ENCODE peak calls at places on chromosomes 16 and 17, in nine cellular contexts. One of them, this sample, is unnamed.

GRCh38 chr17:58352843-58353719 is 1.1 kb upstream of the SUPT4H1 start:
- DNase-seq in GM12865: peak; percentile 72
- DNase-seq in astrocyte of the spinal cord: peak; percentile 39
- DNase-seq in fibroblast of lung: peak; percentile 33
- DNase-seq in astrocyte of the cerebellum: peak; percentile 4
- DNase-seq in keratinocyte: no peak
- DNase-seq in cardiac fibroblast: peak; percentile 43
- DNase-seq in AG04449: no peak
- DNase-seq in mucosa of descending colon: peak; percentile 60
- DNase-seq in this sample: no peak

GRCh38 chr17:15260376-15261062 is 4.6 kb downstream of the PMP22 start:
- DNase-seq in GM12865: peak; percentile 33
- DNase-seq in astrocyte of the spinal cord: peak; percentile 91
- DNase-seq in fibroblast of lung: peak; percentile 91
- DNase-seq in astrocyte of the cerebellum: peak; percentile 77
- DNase-seq in keratinocyte: no peak
- DNase-seq in cardiac fibroblast: peak; percentile 83
- DNase-seq in AG04449: no peak
- DNase-seq in mucosa of descending colon: peak; percentile 85
- DNase-seq in this sample: no peak

GRCh38 chr16:84595052-84595481 is 22.8 kb downstream of the COTL1 start:
- DNase-seq in GM12865: no peak
- DNase-seq in astrocyte of the spinal cord: no peak
- DNase-seq in fibroblast of lung: peak; percentile 52
- DNase-seq in astrocyte of the cerebellum: no peak
- DNase-seq in keratinocyte: no peak
- DNase-seq in cardiac fibroblast: no peak
- DNase-seq in AG04449: no peak
- DNase-seq in mucosa of descending colon: no peak
- DNase-seq in this sample: no peak

GRCh38 chr16:17125671-17126070 is 345.1 kb downstream of the XYLT1 start:
- DNase-seq in GM12865: no peak
- DNase-seq in astrocyte of the spinal cord: peak; percentile 67
- DNase-seq in fibroblast of lung: no peak
- DNase-seq in astrocyte of the cerebellum: peak; percentile 68
- DNase-seq in keratinocyte: no peak
- DNase-seq in cardiac fibroblast: no peak
- DNase-seq in AG04449: no peak
- DNase-seq in mucosa of descending colon: no peak
- DNase-seq in this sample: no peak

GRCh38 chr16:29720703-29721102 is 25.1 kb downstream of the C16orf54 start:
- DNase-seq in GM12865: no peak
- DNase-seq in astrocyte of the spinal cord: no peak
- DNase-seq in fibroblast of lung: no peak
- DNase-seq in astrocyte of the cerebellum: no peak
- DNase-seq in keratinocyte: no peak
- DNase-seq in cardiac fibroblast: no peak
- DNase-seq in AG04449: no peak
- DNase-seq in mucosa of descending colon: no peak
- DNase-seq in this sample: no peak

GRCh38 chr17:33197342-33197741 is 95.8 kb downstream of the ASIC2 start:
- DNase-seq in GM12865: no peak
- DNase-seq in astrocyte of the spinal cord: no peak
- DNase-seq in fibroblast of lung: no peak
- DNase-seq in astrocyte of the cerebellum: no peak
- DNase-seq in keratinocyte: no peak
- DNase-seq in cardiac fibroblast: no peak
- DNase-seq in AG04449: no peak
- DNase-seq in mucosa of descending colon: no peak
- DNase-seq in this sample: no peak

GRCh38 chr16:56869513-56870270 is 4.7 kb downstream of the SLC12A3 start:
- DNase-seq in GM12865: peak; percentile 78
- DNase-seq in astrocyte of the spinal cord: no peak
- DNase-seq in fibroblast of lung: no peak
- DNase-seq in astrocyte of the cerebellum: no peak
- DNase-seq in keratinocyte: no peak
- DNase-seq in cardiac fibroblast: peak; percentile 39
- DNase-seq in AG04449: no peak
- DNase-seq in mucosa of descending colon: no peak
- DNase-seq in this sample: no peak

GRCh38 chr16:56316545-56316944 is 108.8 kb downstream of the AMFR start:
- DNase-seq in GM12865: no peak
- DNase-seq in astrocyte of the spinal cord: no peak
- DNase-seq in fibroblast of lung: no peak
- DNase-seq in astrocyte of the cerebellum: no peak
- DNase-seq in keratinocyte: no peak
- DNase-seq in cardiac fibroblast: no peak
- DNase-seq in AG04449: no peak
- DNase-seq in mucosa of descending colon: no peak
- DNase-seq in this sample: no peak

GRCh38 chr17:27938864-27939263 is 45.7 kb upstream of the LYRM9 start:
- DNase-seq in GM12865: no peak
- DNase-seq in astrocyte of the spinal cord: no peak
- DNase-seq in fibroblast of lung: no peak
- DNase-seq in astrocyte of the cerebellum: no peak
- DNase-seq in keratinocyte: no peak
- DNase-seq in cardiac fibroblast: no peak
- DNase-seq in AG04449: no peak
- DNase-seq in mucosa of descending colon: no peak
- DNase-seq in this sample: no peak

GRCh38 chr17:67007266-67007665 is 37.1 kb upstream of the CACNG1 start:
- DNase-seq in GM12865: no peak
- DNase-seq in astrocyte of the spinal cord: no peak
- DNase-seq in fibroblast of lung: no peak
- DNase-seq in astrocyte of the cerebellum: no peak
- DNase-seq in keratinocyte: no peak
- DNase-seq in cardiac fibroblast: no peak
- DNase-seq in AG04449: no peak
- DNase-seq in mucosa of descending colon: no peak
- DNase-seq in this sample: no peak

GRCh38 chr17:67015001-67015400 is 29.4 kb upstream of the CACNG1 start:
- DNase-seq in GM12865: no peak
- DNase-seq in astrocyte of the spinal cord: no peak
- DNase-seq in fibroblast of lung: no peak
- DNase-seq in astrocyte of the cerebellum: no peak
- DNase-seq in keratinocyte: no peak
- DNase-seq in cardiac fibroblast: no peak
- DNase-seq in AG04449: no peak
- DNase-seq in mucosa of descending colon: no peak
- DNase-seq in this sample: no peak

GRCh38 chr17:67008101-67008500 is 36.3 kb upstream of the CACNG1 start:
- DNase-seq in GM12865: no peak
- DNase-seq in astrocyte of the spinal cord: no peak
- DNase-seq in fibroblast of lung: no peak
- DNase-seq in astrocyte of the cerebellum: no peak
- DNase-seq in keratinocyte: no peak
- DNase-seq in cardiac fibroblast: no peak
- DNase-seq in AG04449: no peak
- DNase-seq in mucosa of descending colon: no peak
- DNase-seq in this sample: no peak

GRCh38 chr17:67013891-67014290 is 30.5 kb upstream of the CACNG1 start:
- DNase-seq in GM12865: no peak
- DNase-seq in astrocyte of the spinal cord: no peak
- DNase-seq in fibroblast of lung: no peak
- DNase-seq in astrocyte of the cerebellum: no peak
- DNase-seq in keratinocyte: no peak
- DNase-seq in cardiac fibroblast: no peak
- DNase-seq in AG04449: no peak
- DNase-seq in mucosa of descending colon: no peak
- DNase-seq in this sample: no peak

DNA sequence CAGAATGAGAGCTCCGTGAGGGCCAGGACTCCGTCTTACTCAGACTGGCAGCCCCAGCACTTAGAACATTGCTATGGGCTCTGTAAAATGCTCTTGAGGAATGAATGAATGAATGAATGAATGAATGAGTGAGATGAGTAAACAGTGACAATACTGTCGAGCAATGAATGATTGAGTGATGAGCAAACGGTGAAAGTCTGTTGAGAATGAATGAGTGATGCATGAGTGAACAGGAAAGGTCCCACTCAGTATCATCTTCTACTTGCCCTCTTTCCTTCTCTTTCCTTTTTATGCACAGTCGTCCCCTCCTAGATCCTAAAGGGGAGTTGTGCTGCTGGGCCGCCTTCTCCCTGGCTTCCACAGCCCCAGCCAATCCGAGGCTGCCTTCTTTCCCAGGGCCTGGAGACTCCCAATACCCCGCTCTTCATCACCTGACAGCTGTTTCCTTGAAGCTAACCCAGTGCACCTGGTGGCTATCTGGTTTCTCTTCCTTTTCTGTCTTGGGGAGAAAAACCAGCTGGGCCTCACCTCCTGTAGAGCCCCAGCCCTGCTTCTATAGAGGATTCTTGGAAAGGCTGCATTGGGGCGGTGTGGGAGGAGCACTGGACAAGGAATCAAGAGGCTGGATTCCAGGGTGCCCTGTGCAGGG is 32.7 kb upstream of the CACNG1 start:
- DNase-seq in GM12865: peak; percentile 52
- DNase-seq in astrocyte of the spinal cord: no peak
- DNase-seq in fibroblast of lung: no peak
- DNase-seq in astrocyte of the cerebellum: no peak
- DNase-seq in keratinocyte: no peak
- DNase-seq in cardiac fibroblast: no peak
- DNase-seq in AG04449: no peak
- DNase-seq in mucosa of descending colon: no peak
- DNase-seq in this sample: no peak
- H3K4me3 ChIP-seq in GM12865: no peak overlapping the region
- H3K4me3 ChIP-seq in astrocyte of the spinal cord: no peak overlapping the region
- H3K4me3 ChIP-seq in fibroblast of lung: no peak overlapping the region
- H3K4me3 ChIP-seq in astrocyte of the cerebellum: no peak overlapping the region
- H3K4me3 ChIP-seq in keratinocyte: no peak overlapping the region
- H3K4me3 ChIP-seq in cardiac fibroblast: no peak overlapping the region
- H3K4me3 ChIP-seq in AG04449: no peak overlapping the region
- H3K4me3 ChIP-seq in mucosa of descending colon: no peak overlapping the region
- H3K4me3 ChIP-seq in this sample: no peak overlapping the region

GRCh38 chr16:54812229-54812628 is 118.4 kb upstream of the IRX5 start:
- DNase-seq in GM12865: no peak
- DNase-seq in astrocyte of the spinal cord: peak; percentile 12
- DNase-seq in fibroblast of lung: no peak
- DNase-seq in astrocyte of the cerebellum: peak; percentile 4
- DNase-seq in keratinocyte: no peak
- DNase-seq in cardiac fibroblast: peak; percentile 21
- DNase-seq in AG04449: no peak
- DNase-seq in mucosa of descending colon: no peak
- DNase-seq in this sample: no peak
- TF ChIP-seq CTCF in GM12865: no peak
- TF ChIP-seq CTCF in astrocyte of the spinal cord: no peak
- TF ChIP-seq CTCF in fibroblast of lung: no peak
- TF ChIP-seq CTCF in astrocyte of the cerebellum: peak; percentile 33
- TF ChIP-seq CTCF in keratinocyte: no peak
- TF ChIP-seq CTCF in cardiac fibroblast: peak; percentile 27
- TF ChIP-seq CTCF in AG04449: peak; percentile 5
- TF ChIP-seq CTCF in mucosa of descending colon: no peak
- TF ChIP-seq CTCF in this sample: no peak

GRCh38 chr16:28609631-28610594 is at the start of gene SULT1A1:
- DNase-seq in GM12865: no peak
- DNase-seq in astrocyte of the spinal cord: no peak
- DNase-seq in fibroblast of lung: no peak
- DNase-seq in astrocyte of the cerebellum: no peak
- DNase-seq in keratinocyte: no peak
- DNase-seq in cardiac fibroblast: peak; percentile 6
- DNase-seq in AG04449: no peak
- DNase-seq in mucosa of descending colon: peak; percentile 92
- DNase-seq in this sample: no peak
- H3K4me3 ChIP-seq in GM12865: no peak within 1 kb of the TSS
- H3K4me3 ChIP-seq in astrocyte of the spinal cord: no peak within 1 kb of the TSS
- H3K4me3 ChIP-seq in fibroblast of lung: no peak within 1 kb of the TSS
- H3K4me3 ChIP-seq in astrocyte of the cerebellum: no peak within 1 kb of the TSS
- H3K4me3 ChIP-seq in keratinocyte: no peak within 1 kb of the TSS
- H3K4me3 ChIP-seq in cardiac fibroblast: peak within 1 kb of the TSS; percentile 33
- H3K4me3 ChIP-seq in AG04449: no peak within 1 kb of the TSS
- H3K4me3 ChIP-seq in mucosa of descending colon: no peak within 1 kb of the TSS
- H3K4me3 ChIP-seq in this sample: no peak within 1 kb of the TSS

GRCh38 chr16:79169239-79169638 is 431.3 kb downstream of the MAF start:
- DNase-seq in GM12865: no peak
- DNase-seq in astrocyte of the spinal cord: no peak
- DNase-seq in fibroblast of lung: no peak
- DNase-seq in astrocyte of the cerebellum: no peak
- DNase-seq in keratinocyte: no peak
- DNase-seq in cardiac fibroblast: no peak
- DNase-seq in AG04449: no peak
- DNase-seq in mucosa of descending colon: no peak
- DNase-seq in this sample: no peak
- TF ChIP-seq CTCF in GM12865: no peak
- TF ChIP-seq CTCF in astrocyte of the spinal cord: no peak
- TF ChIP-seq CTCF in fibroblast of lung: no peak
- TF ChIP-seq CTCF in astrocyte of the cerebellum: no peak
- TF ChIP-seq CTCF in keratinocyte: no peak
- TF ChIP-seq CTCF in cardiac fibroblast: no peak
- TF ChIP-seq CTCF in AG04449: no peak
- TF ChIP-seq CTCF in mucosa of descending colon: no peak
- TF ChIP-seq CTCF in this sample: no peak

DNA sequence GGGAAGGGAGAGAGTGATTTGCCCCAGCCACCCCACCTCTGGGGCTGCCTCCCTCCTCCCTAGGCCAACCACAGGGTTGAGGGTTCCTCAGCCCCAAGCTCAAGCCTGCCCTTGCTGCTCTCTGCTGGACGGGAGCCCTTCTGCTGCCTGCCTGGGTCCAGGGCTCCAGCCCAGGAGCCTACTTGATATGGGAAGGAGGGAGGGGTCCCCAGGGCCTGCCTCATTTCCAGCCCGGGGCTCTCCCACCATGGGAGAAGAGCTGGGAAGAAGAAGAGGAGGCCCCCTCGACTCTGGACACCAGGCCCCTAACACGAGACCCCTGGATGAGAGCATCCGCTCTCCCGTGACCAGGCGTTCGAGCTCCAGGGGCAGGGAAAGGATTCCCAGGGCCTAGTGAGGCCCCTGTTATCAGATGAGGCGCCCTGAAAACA is 726 bp downstream of the SLC16A5 start:
- DNase-seq in GM12865: no peak
- DNase-seq in astrocyte of the spinal cord: no peak
- DNase-seq in fibroblast of lung: no peak
- DNase-seq in astrocyte of the cerebellum: no peak
- DNase-seq in keratinocyte: no peak
- DNase-seq in cardiac fibroblast: no peak
- DNase-seq in AG04449: no peak
- DNase-seq in mucosa of descending colon: no peak
- DNase-seq in this sample: no peak
- H3K4me3 ChIP-seq in GM12865: no peak overlapping the region
- H3K4me3 ChIP-seq in astrocyte of the spinal cord: peak overlapping the region; percentile 44
- H3K4me3 ChIP-seq in fibroblast of lung: peak overlapping the region; percentile 26
- H3K4me3 ChIP-seq in astrocyte of the cerebellum: peak overlapping the region; percentile 46
- H3K4me3 ChIP-seq in keratinocyte: peak overlapping the region; percentile 71
- H3K4me3 ChIP-seq in cardiac fibroblast: peak overlapping the region; percentile 55
- H3K4me3 ChIP-seq in AG04449: peak overlapping the region; percentile 69
- H3K4me3 ChIP-seq in mucosa of descending colon: peak overlapping the region; percentile 42
- H3K4me3 ChIP-seq in this sample: peak overlapping the region; percentile 67

GRCh38 chr17:50758989-50759544 is 8.3 kb downstream of the ANKRD40CL start:
- DNase-seq in GM12865: no peak
- DNase-seq in astrocyte of the spinal cord: no peak
- DNase-seq in fibroblast of lung: no peak
- DNase-seq in astrocyte of the cerebellum: no peak
- DNase-seq in keratinocyte: no peak
- DNase-seq in cardiac fibroblast: no peak
- DNase-seq in AG04449: no peak
- DNase-seq in mucosa of descending colon: no peak
- DNase-seq in this sample: no peak
- TF ChIP-seq CTCF in GM12865: no peak
- TF ChIP-seq CTCF in astrocyte of the spinal cord: no peak
- TF ChIP-seq CTCF in fibroblast of lung: no peak
- TF ChIP-seq CTCF in astrocyte of the cerebellum: no peak
- TF ChIP-seq CTCF in keratinocyte: no peak
- TF ChIP-seq CTCF in cardiac fibroblast: no peak
- TF ChIP-seq CTCF in AG04449: no peak
- TF ChIP-seq CTCF in mucosa of descending colon: no peak
- TF ChIP-seq CTCF in this sample: no peak

This sample was measured in kidney epithelial cell.